ENCODE peak calls at places on chromosomes 11 and 22, in seven cellular contexts. One of them, this sample, is unnamed.

GRCh38 chr22:43946391-43946680 is 8.9 kb upstream of the SAMM50 start:
- DNase-seq in A549: peak; percentile 28
- DNase-seq in K562: peak; percentile 33
- DNase-seq in Peyer's patch: no peak
- DNase-seq in NB4: peak; percentile 46
- DNase-seq in body of pancreas: no peak
- DNase-seq in stomach: no peak
- DNase-seq in this sample: peak; percentile 30

GRCh38 chr11:1899100-1899499 is 7.4 kb upstream of the PRR33 start:
- DNase-seq in stomach: no peak
- DNase-seq in Peyer's patch: no peak
- DNase-seq in A549: no peak
- DNase-seq in body of pancreas: no peak
- DNase-seq in NB4: no peak
- DNase-seq in K562: no peak
- DNase-seq in this sample: peak; percentile 35

GRCh38 chr11:126344291-126344970 is 11.1 kb upstream of the ST3GAL4 start:
- DNase-seq in A549: no peak
- DNase-seq in K562: no peak
- DNase-seq in body of pancreas: no peak
- DNase-seq in NB4: no peak
- DNase-seq in Peyer's patch: no peak
- DNase-seq in stomach: no peak
- DNase-seq in this sample: peak; percentile 81

GRCh38 chr11:93033093-93033492 is 63.6 kb downstream of the MTNR1B start:
- DNase-seq in K562: no peak
- DNase-seq in body of pancreas: no peak
- DNase-seq in A549: no peak
- DNase-seq in stomach: no peak
- DNase-seq in NB4: no peak
- DNase-seq in Peyer's patch: no peak
- DNase-seq in this sample: no peak

GRCh38 chr11:33028537-33028914 is 10.8 kb upstream of the TCP11L1 start:
- DNase-seq in stomach: no peak
- DNase-seq in body of pancreas: no peak
- DNase-seq in A549: no peak
- DNase-seq in K562: no peak
- DNase-seq in NB4: no peak
- DNase-seq in Peyer's patch: no peak
- DNase-seq in this sample: no peak

GRCh38 chr11:134497586-134497985 is 85.5 kb upstream of the B3GAT1 start:
- DNase-seq in stomach: peak; percentile 74
- DNase-seq in NB4: no peak
- DNase-seq in Peyer's patch: peak; percentile 3
- DNase-seq in body of pancreas: no peak
- DNase-seq in K562: no peak
- DNase-seq in A549: no peak
- DNase-seq in this sample: no peak

GRCh38 chr11:1829039-1829820 is 5.6 kb upstream of the SYT8 start:
- DNase-seq in body of pancreas: no peak
- DNase-seq in A549: no peak
- DNase-seq in K562: no peak
- DNase-seq in Peyer's patch: no peak
- DNase-seq in stomach: no peak
- DNase-seq in NB4: no peak
- DNase-seq in this sample: no peak

GRCh38 chr22:31614781-31615480 is 47.1 kb downstream of the PISD start:
- DNase-seq in stomach: no peak
- DNase-seq in body of pancreas: no peak
- DNase-seq in NB4: peak; percentile 41
- DNase-seq in Peyer's patch: no peak
- DNase-seq in A549: no peak
- DNase-seq in K562: no peak
- DNase-seq in this sample: no peak

GRCh38 chr22:45842141-45842831 is 134.7 kb downstream of the WNT7B start:
- DNase-seq in A549: no peak
- DNase-seq in Peyer's patch: no peak
- DNase-seq in body of pancreas: no peak
- DNase-seq in K562: no peak
- DNase-seq in stomach: no peak
- DNase-seq in NB4: peak; percentile 17
- DNase-seq in this sample: no peak

GRCh38 chr11:72235351-72236057 is 8.5 kb downstream of the PHOX2A start:
- DNase-seq in stomach: no peak
- DNase-seq in NB4: no peak
- DNase-seq in K562: no peak
- DNase-seq in Peyer's patch: no peak
- DNase-seq in A549: no peak
- DNase-seq in body of pancreas: no peak
- DNase-seq in this sample: no peak

GRCh38 chr22:46001046-46001425 is 24.1 kb upstream of the WNT7B start:
- DNase-seq in stomach: no peak
- DNase-seq in Peyer's patch: no peak
- DNase-seq in K562: no peak
- DNase-seq in body of pancreas: no peak
- DNase-seq in A549: no peak
- DNase-seq in NB4: peak; percentile 28
- DNase-seq in this sample: no peak

GRCh38 chr11:113242767-113243397 is 71.5 kb upstream of the TTC12 start:
- DNase-seq in NB4: no peak
- DNase-seq in body of pancreas: no peak
- DNase-seq in stomach: no peak
- DNase-seq in Peyer's patch: no peak
- DNase-seq in A549: no peak
- DNase-seq in K562: no peak
- DNase-seq in this sample: no peak

GRCh38 chr11:94815705-94816344 is 47.7 kb downstream of the AMOTL1 start:
- DNase-seq in K562: no peak
- DNase-seq in stomach: no peak
- DNase-seq in NB4: peak; percentile 26
- DNase-seq in Peyer's patch: no peak
- DNase-seq in A549: no peak
- DNase-seq in body of pancreas: no peak
- DNase-seq in this sample: peak; percentile 47

GRCh38 chr11:12243511-12243910 is 133.1 kb downstream of the MICAL2 start:
- DNase-seq in K562: no peak
- DNase-seq in stomach: no peak
- DNase-seq in NB4: no peak
- DNase-seq in body of pancreas: no peak
- DNase-seq in Peyer's patch: no peak
- DNase-seq in A549: no peak
- DNase-seq in this sample: no peak

GRCh38 chr11:123261345-123262106 is 66.5 kb upstream of the CLMP start:
- DNase-seq in stomach: peak; percentile 84
- DNase-seq in NB4: peak; percentile 78
- DNase-seq in A549: peak; percentile 71
- DNase-seq in Peyer's patch: peak; percentile 38
- DNase-seq in K562: peak; percentile 84
- DNase-seq in body of pancreas: peak; percentile 83
- DNase-seq in this sample: peak; percentile 49

GRCh38 chr11:8699903-8700302 is 17.3 kb downstream of the RPL27A start:
- DNase-seq in Peyer's patch: no peak
- DNase-seq in stomach: no peak
- DNase-seq in K562: no peak
- DNase-seq in NB4: peak; percentile 57
- DNase-seq in body of pancreas: peak; percentile 66
- DNase-seq in A549: no peak
- DNase-seq in this sample: no peak

GRCh38 chr11:75399344-75400109 is at the start of gene RPS3:
- DNase-seq in Peyer's patch: peak; percentile 95
- DNase-seq in K562: peak; percentile 84
- DNase-seq in NB4: peak; percentile 96
- DNase-seq in body of pancreas: peak; percentile 92
- DNase-seq in A549: peak; percentile 88
- DNase-seq in stomach: peak; percentile 94
- DNase-seq in this sample: peak; percentile 95
- TF ChIP-seq POLR2A in Peyer's patch: peak; percentile 94
- TF ChIP-seq POLR2A in K562: peak; percentile 99
- TF ChIP-seq POLR2A in NB4: peak; percentile 99
- TF ChIP-seq POLR2A in body of pancreas: peak; percentile 92
- TF ChIP-seq POLR2A in A549: peak; percentile 97
- TF ChIP-seq POLR2A in stomach: peak; percentile 59
- TF ChIP-seq POLR2A in this sample: peak; percentile 98

DNA sequence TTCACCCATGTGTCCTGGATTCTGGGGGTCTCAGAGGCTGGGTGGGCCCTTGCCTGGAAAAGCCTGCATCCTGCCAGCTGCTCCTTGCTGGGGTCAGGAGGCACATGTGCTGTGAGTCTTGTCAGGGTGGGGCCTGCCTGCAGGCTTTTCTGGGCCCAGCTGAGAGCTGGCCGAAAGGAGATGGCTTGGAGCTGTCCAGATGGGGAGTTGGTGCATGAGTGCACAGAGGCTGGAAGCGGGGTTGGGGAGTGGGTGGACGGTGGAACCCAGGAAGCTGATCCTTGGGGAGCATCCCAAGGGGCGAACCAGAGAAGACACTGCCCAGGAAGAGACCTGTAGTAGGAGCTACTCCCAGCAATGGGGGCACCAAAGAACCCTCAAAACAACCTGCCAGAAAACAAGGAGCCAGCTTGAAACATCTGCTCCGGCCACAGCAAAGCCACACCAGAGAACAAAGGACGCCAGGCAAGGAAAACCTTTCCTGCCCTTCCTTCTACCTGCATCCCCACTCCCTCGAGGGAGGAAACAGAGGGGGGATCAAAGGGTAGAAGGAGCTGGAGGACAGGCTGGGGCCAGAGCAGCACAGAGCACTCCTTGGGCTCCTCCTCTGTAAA is 8.2 kb upstream of the KCTD17 start:
- DNase-seq in K562: no peak
- DNase-seq in A549: no peak
- DNase-seq in body of pancreas: no peak
- DNase-seq in stomach: no peak
- DNase-seq in Peyer's patch: no peak
- DNase-seq in NB4: no peak
- DNase-seq in this sample: no peak
- TF ChIP-seq POLR2A in K562: no peak
- TF ChIP-seq POLR2A in A549: no peak
- TF ChIP-seq POLR2A in body of pancreas: no peak
- TF ChIP-seq POLR2A in stomach: no peak
- TF ChIP-seq POLR2A in Peyer's patch: peak; percentile 76
- TF ChIP-seq POLR2A in NB4: no peak
- TF ChIP-seq POLR2A in this sample: no peak

GRCh38 chr11:46122955-46123354 is 1.7 kb upstream of the PHF21A start:
- DNase-seq in Peyer's patch: no peak
- DNase-seq in body of pancreas: no peak
- DNase-seq in stomach: no peak
- DNase-seq in NB4: peak; percentile 34
- DNase-seq in K562: no peak
- DNase-seq in A549: no peak
- DNase-seq in this sample: no peak

GRCh38 chr11:46121328-46121723 is at the start of gene PHF21A:
- DNase-seq in Peyer's patch: peak; percentile 86
- DNase-seq in NB4: peak; percentile 94
- DNase-seq in body of pancreas: peak; percentile 89
- DNase-seq in stomach: peak; percentile 93
- DNase-seq in K562: peak; percentile 86
- DNase-seq in A549: peak; percentile 79
- DNase-seq in this sample: peak; percentile 97

GRCh38 chr11:46120711-46121327 is 435 bp downstream of the PHF21A start:
- DNase-seq in NB4: peak; percentile 77
- DNase-seq in Peyer's patch: no peak
- DNase-seq in stomach: peak; percentile 43
- DNase-seq in A549: peak; percentile 43
- DNase-seq in K562: peak; percentile 26
- DNase-seq in body of pancreas: peak; percentile 45
- DNase-seq in this sample: no peak

GRCh38 chr11:46120361-46120710 is 918 bp downstream of the PHF21A start:
- DNase-seq in body of pancreas: peak; percentile 26
- DNase-seq in NB4: no peak
- DNase-seq in K562: peak; percentile 45
- DNase-seq in A549: peak; percentile 8
- DNase-seq in stomach: no peak
- DNase-seq in Peyer's patch: no peak
- DNase-seq in this sample: peak; percentile 65

DNA sequence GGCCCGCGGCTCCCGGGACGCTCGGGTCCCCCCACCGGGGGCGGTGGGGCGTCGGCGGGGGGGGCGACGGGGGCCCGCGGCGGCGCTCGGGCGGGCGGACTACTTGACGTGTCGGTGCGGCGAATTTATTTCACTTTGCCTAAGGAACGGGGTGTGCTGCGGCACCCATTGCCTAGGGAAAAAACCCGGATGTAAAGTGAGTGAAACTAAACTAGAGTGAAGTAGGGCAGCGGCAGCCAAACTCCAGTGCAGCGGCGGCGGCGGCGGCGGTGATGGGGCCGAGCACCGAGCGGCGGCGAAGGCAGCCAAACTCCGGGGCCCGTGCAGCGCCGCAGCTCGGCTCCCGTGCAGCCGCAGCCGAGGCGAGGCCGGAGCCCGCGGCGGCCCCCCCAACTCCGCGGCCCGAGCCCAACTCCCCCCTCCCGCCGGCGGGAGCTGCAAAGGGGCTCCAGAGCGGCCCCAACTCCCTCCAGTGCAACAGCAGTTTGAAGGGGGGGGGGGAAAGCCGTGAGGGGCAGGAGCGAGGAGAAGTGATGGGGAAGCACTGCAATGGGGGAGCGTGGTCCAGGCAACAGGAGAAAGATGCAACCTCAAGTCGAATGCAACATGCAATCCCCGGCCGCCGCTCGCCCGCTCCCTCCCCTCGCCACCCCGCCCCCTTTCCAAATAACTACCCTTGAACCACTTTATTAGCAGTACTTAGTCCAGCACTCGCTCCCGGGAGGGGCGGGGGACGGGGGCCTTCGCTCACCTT is 647 bp upstream of the PHF21A start:
- DNase-seq in A549: peak; percentile 65
- DNase-seq in body of pancreas: peak; percentile 81
- DNase-seq in stomach: peak; percentile 82
- DNase-seq in K562: peak; percentile 63
- DNase-seq in Peyer's patch: peak; percentile 77
- DNase-seq in NB4: peak; percentile 90
- DNase-seq in this sample: peak; percentile 93
- TF ChIP-seq POLR2A in A549: peak; percentile 47
- TF ChIP-seq POLR2A in body of pancreas: peak; percentile 71
- TF ChIP-seq POLR2A in stomach: no peak
- TF ChIP-seq POLR2A in K562: no peak
- TF ChIP-seq POLR2A in Peyer's patch: peak; percentile 57
- TF ChIP-seq POLR2A in NB4: peak; percentile 29
- TF ChIP-seq POLR2A in this sample: no peak

DNA sequence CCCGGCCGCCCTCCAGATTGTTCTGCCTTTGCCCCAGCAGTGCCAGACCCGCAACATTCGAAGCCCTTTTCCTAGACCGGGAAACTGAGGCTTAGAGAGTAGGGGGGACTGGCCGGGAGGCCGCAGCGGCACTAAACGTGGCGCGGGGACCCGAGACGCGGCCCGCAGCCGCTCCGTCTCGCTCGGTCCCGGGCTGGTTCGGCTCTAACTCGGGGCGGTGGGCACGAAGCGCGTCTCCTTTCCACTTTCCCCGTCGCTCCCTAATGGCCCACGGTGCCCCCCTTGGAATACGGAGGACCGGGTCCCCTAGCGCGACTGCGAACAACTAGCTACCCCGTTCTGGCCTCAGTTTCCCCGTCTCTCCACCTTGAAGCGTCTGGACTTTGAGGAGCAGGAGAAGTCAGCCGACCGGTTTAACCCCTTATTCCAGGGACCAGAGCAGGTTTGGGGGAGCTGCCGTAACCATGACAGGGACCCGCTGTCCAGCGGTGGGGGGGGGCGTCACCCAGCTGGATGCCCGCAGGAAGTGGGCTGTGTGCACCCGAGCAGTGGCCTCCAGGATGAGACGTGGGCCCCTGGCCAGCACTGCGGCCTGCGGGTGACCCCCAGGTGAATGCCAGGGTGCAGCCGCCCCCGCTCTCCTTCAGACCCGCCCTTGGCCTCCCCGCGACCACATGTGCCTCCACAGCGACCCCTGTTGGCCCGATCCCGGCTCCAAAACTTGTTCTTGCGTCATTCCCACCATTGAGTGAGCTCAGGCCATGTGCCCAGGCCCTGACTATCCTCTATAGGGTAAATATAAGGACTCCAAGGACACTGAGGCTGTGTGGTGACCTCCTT is 1.1 kb downstream of the CDC42EP1 start:
- DNase-seq in body of pancreas: peak; percentile 98
- DNase-seq in A549: peak; percentile 74
- DNase-seq in NB4: peak; percentile 80
- DNase-seq in K562: peak; percentile 78
- DNase-seq in stomach: peak; percentile 95
- DNase-seq in Peyer's patch: peak; percentile 78
- DNase-seq in this sample: peak; percentile 86
- TF ChIP-seq POLR2A in body of pancreas: peak; percentile 76
- TF ChIP-seq POLR2A in A549: no peak
- TF ChIP-seq POLR2A in NB4: no peak
- TF ChIP-seq POLR2A in K562: peak; percentile 61
- TF ChIP-seq POLR2A in stomach: no peak
- TF ChIP-seq POLR2A in Peyer's patch: peak; percentile 30
- TF ChIP-seq POLR2A in this sample: no peak